ENCODE peak calls at places on chromosomes 7 and 10, in four cellular contexts. T is fibroblast of the aortic adventitia, H is thoracic aorta, D is IMR-90. I is an unnamed sample.
A peak's percentile ranks its signal among the peaks of the same experiment; 100 is the strongest.

GRCh38 chr7:11786186-11786585 is 45.8 kb downstream of the THSD7A start:
- DNase-seq in D (no peak), T (peak; percentile 0), H (no peak), I (no peak)

GRCh38 chr7:93115796-93116195 is 2.0 kb downstream of the SAMD9 start:
- DNase-seq in H (no peak), D (peak; percentile 75), T (peak; percentile 68), I (no peak)

GRCh38 chr7:72078301-72078700 is 333.8 kb downstream of the CALN1 start:
- DNase-seq in H (no peak), T (no peak), D (no peak), I (no peak)

GRCh38 chr7:78702770-78703169 is 750.7 kb downstream of the MAGI2 start:
- DNase-seq in H (no peak), D (peak; percentile 99), T (peak; percentile 96), I (no peak)

GRCh38 chr10:132471125-132471451 is 66.5 kb upstream of the INPP5A start:
- DNase-seq in H (no peak), T (no peak), D (no peak), I (no peak)

GRCh38 chr10:30434273-30435067 is 486 bp downstream of the MAP3K8 start:
- DNase-seq in H (peak; percentile 74), D (peak; percentile 74), T (peak; percentile 85), I (peak; percentile 95)

GRCh38 chr7:112366886-112367285 is 83.4 kb upstream of the IFRD1 start:
- DNase-seq in T (no peak), H (no peak), D (no peak), I (no peak)

GRCh38 chr10:84225424-84226173 is at the start of gene LRIT2:
- DNase-seq in D (no peak), H (no peak), T (no peak), I (no peak)

GRCh38 chr10:12566161-12567115 is 217.1 kb downstream of the CAMK1D start:
- DNase-seq in T (peak; percentile 75), H (no peak), D (peak; percentile 52), I (no peak)

GRCh38 chr7:76231071-76231470 is 29.4 kb downstream of the SRRM3 start:
- DNase-seq in H (no peak), T (no peak), D (no peak), I (no peak)

GRCh38 chr7:96679886-96680285 is 29.8 kb downstream of the SEM1 start:
- DNase-seq in H (no peak), T (no peak), D (no peak), I (no peak)

GRCh38 chr7:128891110-128891941 is 19.2 kb downstream of the KCP start:
- DNase-seq in D (no peak), T (no peak), H (no peak), I (no peak)

GRCh38 chr7:23490357-23491131 is 20.3 kb upstream of the IGF2BP3 start:
- DNase-seq in T (peak; percentile 34), H (no peak), D (no peak), I (no peak)

GRCh38 chr7:37109016-37109415 is 339.6 kb downstream of the ELMO1 start:
- DNase-seq in D (no peak), H (no peak), T (no peak), I (no peak)

GRCh38 chr7:130273081-130273699 is 6.5 kb downstream of the CPA2 start:
- DNase-seq in D (peak; percentile 48), T (no peak), H (no peak), I (no peak)

GRCh38 chr7:40243076-40243475 is 108.3 kb downstream of the SUGCT start:
- DNase-seq in D (peak; percentile 12), T (no peak), H (no peak), I (no peak)

GRCh38 chr10:72328829-72329204 is 25.9 kb downstream of the DNAJB12 start:
- DNase-seq in H (no peak), T (no peak), D (no peak), I (no peak)

GRCh38 chr7:67525588-67525987 is 529.0 kb downstream of the TYW1 start:
- DNase-seq in T (no peak), D (no peak), H (no peak), I (no peak)

GRCh38 chr7:137169282-137169698 is 174.2 kb downstream of the PTN start:
- DNase-seq in D (peak; percentile 85), H (no peak), T (peak; percentile 77), I (no peak)

GRCh38 chr7:102028206-102028826 is 210.9 kb downstream of the CUX1 start:
- DNase-seq in T (no peak), D (no peak), H (no peak), I (no peak)

GRCh38 chr7:141754939-141755338 is 9.0 kb upstream of the TAS2R3 start:
- DNase-seq in H (no peak), T (peak; percentile 16), D (no peak), I (no peak)

GRCh38 chr10:89438525-89438924 is 24.2 kb downstream of the IFIT5 start:
- DNase-seq in H (no peak), D (peak; percentile 33), T (no peak), I (no peak)

GRCh38 chr10:107436568-107436967 is 272.1 kb upstream of the SORCS1 start:
- DNase-seq in H (no peak), T (no peak), D (no peak), I (no peak)

GRCh38 chr10:118694848-118695247 is 59.9 kb downstream of the CACUL1 start:
- DNase-seq in H (no peak), T (peak; percentile 32), D (peak; percentile 86), I (no peak)

DNA sequence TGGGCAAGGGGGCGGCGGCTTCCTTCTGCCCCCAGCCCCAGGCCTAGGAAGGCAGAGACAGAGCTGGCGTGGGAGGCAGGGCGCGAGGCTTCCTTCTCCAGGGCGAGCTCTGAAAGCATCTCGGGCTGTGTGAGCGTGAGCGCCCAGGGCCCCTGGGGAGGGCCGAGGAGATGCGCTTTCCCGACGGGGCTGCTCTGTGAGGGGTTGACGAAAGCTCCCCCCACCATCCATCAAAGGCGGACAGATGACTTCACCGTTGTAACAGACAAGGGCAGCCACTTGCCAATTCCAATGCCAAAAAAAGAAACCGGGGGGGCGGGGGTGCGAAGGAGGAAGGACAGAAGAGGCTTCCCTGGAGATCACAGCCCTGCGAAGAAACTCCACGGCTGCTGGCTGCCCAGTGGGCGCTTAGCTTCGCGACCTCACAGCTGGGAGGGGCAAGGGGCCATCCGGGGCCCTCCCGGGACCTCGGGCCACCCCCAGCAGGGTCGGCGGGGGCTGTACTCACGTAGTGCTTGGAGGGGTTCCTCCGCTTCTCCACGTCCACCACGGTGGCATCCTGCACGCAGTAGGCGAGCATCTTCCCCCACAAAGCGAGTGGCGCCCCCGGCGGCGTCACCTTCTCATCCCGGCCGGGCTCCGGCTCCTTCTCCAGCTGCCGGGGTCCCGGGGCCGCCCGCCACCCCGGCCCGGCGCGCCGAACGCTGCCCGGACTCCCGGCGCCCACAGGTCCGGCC is 521 bp downstream of the SH3PXD2A start:
- DNase-seq in H (no peak), D (peak; percentile 24), T (peak; percentile 41), I (no peak)
- TF ChIP-seq CTCF in H (no peak), D (peak; percentile 12), T (peak; percentile 39), I (no peak)

GRCh38 chr7:3544202-3544601 is 243.2 kb downstream of the SDK1 start:
- DNase-seq in D (no peak), T (no peak), H (no peak), I (no peak)
- TF ChIP-seq CTCF in D (peak; percentile 4), T (no peak), H (no peak), I (no peak)

DNA sequence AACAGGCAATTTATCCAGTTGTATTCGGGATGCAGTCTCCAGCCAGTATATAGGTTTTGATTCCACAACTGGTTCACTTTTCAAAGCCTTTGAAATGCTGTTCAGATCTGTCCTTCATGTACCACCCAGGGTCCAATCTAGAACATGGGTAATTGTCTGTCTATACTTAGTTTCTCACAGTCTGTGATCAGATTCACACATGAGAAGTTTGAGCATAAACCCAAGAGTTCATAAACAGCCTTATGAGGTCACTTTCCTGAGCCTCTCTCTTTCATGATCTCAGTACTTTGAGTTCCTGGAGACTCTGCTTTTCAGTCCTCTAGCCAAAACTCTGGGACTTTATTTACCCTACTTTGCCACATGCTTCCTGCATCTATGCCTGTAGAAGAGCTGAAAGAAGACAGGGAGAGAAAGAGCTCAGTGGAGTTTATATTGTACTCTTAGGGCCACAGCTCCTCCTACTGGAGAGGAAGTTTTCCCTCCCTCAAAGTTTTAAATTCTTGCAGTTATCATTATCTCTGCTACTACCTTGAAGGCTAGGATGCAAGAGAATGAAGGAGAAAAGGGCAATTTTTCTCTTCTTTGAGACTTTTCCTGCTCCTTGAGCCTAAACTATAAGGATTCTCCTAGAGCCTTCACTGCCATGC is 172.0 kb downstream of the ZEB1 start:
- DNase-seq in D (peak; percentile 52), T (peak; percentile 63), H (no peak), I (no peak)
- TF ChIP-seq CTCF in D (peak; percentile 62), T (peak; percentile 46), H (peak; percentile 19), I (peak; percentile 48)

GRCh38 chr10:110822708-110823291 is 48.9 kb upstream of the PDCD4 start:
- DNase-seq in D (no peak), H (no peak), T (no peak), I (no peak)
- TF ChIP-seq CTCF in D (no peak), H (no peak), T (no peak), I (no peak)

I was measured in CD14-positive monocyte.